ENCODE peak calls at places on chromosome 18, in nine cellular contexts. W is tibial artery, Y is hepatocyte, L is heart left ventricle, S is heart right ventricle, O is PC-3, U is cardiac muscle cell, T is body of pancreas, I is keratinocyte. Q is an unnamed sample. For H3K36me3, the result is how much of the 10 kb centered on the place peaks cover.

GRCh38 chr18:55452123-55452611 is 135.8 kb downstream of the TCF4 start:
- DNase-seq in Y (no peak), L (no peak), O (no peak), W (no peak), T (peak), U (no peak), S (no peak), I (peak), Q (no peak)

GRCh38 chr18:49645836-49646235 is 84.0 kb downstream of the LIPG start:
- DNase-seq in L (peak), U (no peak), W (peak), T (peak), O (no peak), Y (no peak), S (peak), I (no peak), Q (peak)

GRCh38 chr18:38931754-38932050 is 1366.1 kb upstream of the CELF4 start:
- DNase-seq in O (no peak), U (no peak), W (no peak), I (no peak), L (no peak), T (no peak), Y (no peak), S (no peak), Q (no peak)

GRCh38 chr18:35063875-35064274 is 22.7 kb downstream of the MAPRE2 start:
- DNase-seq in S (no peak), I (no peak), U (no peak), Y (no peak), W (no peak), L (no peak), T (peak), O (no peak), Q (no peak)

GRCh38 chr18:37741012-37741586 is 175.5 kb upstream of the CELF4 start:
- DNase-seq in S (no peak), L (no peak), O (no peak), I (no peak), Y (no peak), U (no peak), W (no peak), T (no peak), Q (no peak)

GRCh38 chr18:75247601-75248421 is 37.2 kb downstream of the TSHZ1 start:
- DNase-seq in Y (no peak), O (peak), T (no peak), I (no peak), U (no peak), W (no peak), L (no peak), S (peak), Q (no peak)

GRCh38 chr18:32870611-32871010 is 97.8 kb upstream of the KLHL14 start:
- DNase-seq in T (no peak), L (no peak), O (no peak), S (no peak), Y (no peak), I (no peak), W (no peak), U (peak), Q (no peak)

GRCh38 chr18:33051397-33051796 is 278.6 kb upstream of the KLHL14 start:
- DNase-seq in Y (peak), S (no peak), T (peak), O (peak), U (peak), L (no peak), W (no peak), I (no peak), Q (no peak)

GRCh38 chr18:8972116-8972515 is 130.4 kb upstream of the NDUFV2 start:
- DNase-seq in Y (no peak), L (no peak), W (no peak), S (no peak), U (no peak), I (no peak), O (no peak), T (no peak), Q (no peak)

GRCh38 chr18:78970774-78971333 is 8.8 kb upstream of the SALL3 start:
- DNase-seq in Y (no peak), L (no peak), W (no peak), O (no peak), U (no peak), T (no peak), S (no peak), I (no peak), Q (no peak)

GRCh38 chr18:41371718-41372117 is 583.3 kb upstream of the PIK3C3 start:
- DNase-seq in S (peak), O (no peak), T (no peak), W (no peak), Y (peak), I (no peak), U (no peak), L (no peak), Q (no peak)

GRCh38 chr18:29874519-29875098 is 1167.9 kb downstream of the DSC3 start:
- DNase-seq in T (no peak), S (no peak), U (peak), W (no peak), I (peak), O (peak), L (no peak), Y (peak), Q (no peak)

GRCh38 chr18:47168913-47169312 is 7.3 kb downstream of the IER3IP1 start:
- DNase-seq in W (no peak), Y (no peak), U (no peak), L (no peak), S (no peak), T (no peak), O (no peak), I (no peak), Q (no peak)

GRCh38 chr18:2656237-2657042 is 914 bp downstream of the SMCHD1 start:
- DNase-seq in Y (peak), S (peak), U (peak), O (peak), W (peak), I (no peak), L (peak), T (peak), Q (no peak)

GRCh38 chr18:58624011-58624410 is 4.9 kb downstream of the ALPK2 start:
- DNase-seq in I (no peak), T (no peak), L (peak), U (no peak), Y (peak), S (peak), O (no peak), W (no peak), Q (no peak)

GRCh38 chr18:40868110-40868858 is 1086.8 kb upstream of the PIK3C3 start:
- DNase-seq in T (no peak), I (peak), Y (peak), W (no peak), O (peak), L (no peak), S (no peak), U (no peak), Q (peak)

GRCh38 chr18:48875942-48876511 is 74.7 kb downstream of the SMAD7 start:
- DNase-seq in I (no peak), T (no peak), U (peak), L (no peak), Y (peak), O (no peak), W (peak), S (no peak), Q (no peak)

GRCh38 chr18:76064998-76065397 is 430.0 kb downstream of the ZNF516 start:
- DNase-seq in L (no peak), W (no peak), T (no peak), I (no peak), O (no peak), S (no peak), U (peak), Y (peak), Q (no peak)

GRCh38 chr18:55012041-55012440 is 52.8 kb upstream of the CCDC68 start:
- DNase-seq in O (no peak), L (no peak), U (no peak), S (no peak), T (no peak), I (no peak), Y (peak), W (no peak), Q (peak)

GRCh38 chr18:50721006-50721405 is 98.8 kb downstream of the MRO start:
- DNase-seq in Y (no peak), T (no peak), U (no peak), S (no peak), I (no peak), W (no peak), L (no peak), O (no peak), Q (no peak)

GRCh38 chr18:2083691-2084090 is 487.6 kb downstream of the METTL4 start:
- DNase-seq in O (peak), Y (peak), U (peak), W (no peak), T (no peak), S (no peak), L (no peak), I (no peak), Q (no peak)

GRCh38 chr18:50268022-50268747 is 1.9 kb upstream of the CFAP53 start:
- DNase-seq in I (no peak), S (peak), U (peak), O (no peak), W (peak), Y (peak), L (peak), T (peak), Q (no peak)

GRCh38 chr18:48105317-48105716 is 174.9 kb upstream of the SMAD2 start:
- DNase-seq in W (no peak), I (no peak), S (no peak), O (no peak), L (no peak), U (no peak), Y (no peak), T (no peak), Q (no peak)

GRCh38 chr18:11518788-11519685 is 90.4 kb upstream of the SLC35G4 start:
- DNase-seq in U (peak), L (no peak), S (peak), T (peak), I (peak), O (peak), Y (peak), W (no peak), Q (no peak)

GRCh38 chr18:59921384-59921891 is 21.6 kb downstream of the PMAIP1 start:
- DNase-seq in Y (no peak), O (peak), L (no peak), T (no peak), U (no peak), S (no peak), I (no peak), W (no peak), Q (no peak)

GRCh38 chr18:5543036-5543671 is 643 bp downstream of the EPB41L3 start:
- DNase-seq in L (no peak), W (no peak), I (no peak), Y (peak), O (no peak), S (no peak), U (peak), T (no peak), Q (no peak)

GRCh38 chr18:24342347-24342746 is 55.3 kb downstream of the OSBPL1A start:
- DNase-seq in T (no peak), U (no peak), I (no peak), L (no peak), S (no peak), O (no peak), W (no peak), Y (no peak), Q (no peak)

GRCh38 chr18:3153107-3153704 is 66.6 kb downstream of the MYOM1 start:
- DNase-seq in T (no peak), U (no peak), L (no peak), Y (no peak), O (peak), I (no peak), W (no peak), S (no peak), Q (no peak)

GRCh38 chr18:57833441-57834101 is 30.5 kb upstream of the ATP8B1 start:
- DNase-seq in W (no peak), L (no peak), S (no peak), Y (peak), I (no peak), T (peak), O (peak), U (no peak), Q (no peak)

GRCh38 chr18:58263733-58264469 is 219.9 kb downstream of the NEDD4L start:
- DNase-seq in W (no peak), Y (no peak), S (no peak), T (no peak), L (no peak), U (no peak), I (no peak), O (peak), Q (no peak)

GRCh38 chr18:65322895-65323294 is 427.9 kb upstream of the CDH7 start:
- DNase-seq in U (no peak), Y (no peak), W (no peak), I (no peak), T (no peak), S (no peak), O (no peak), L (no peak), Q (no peak)

DNA sequence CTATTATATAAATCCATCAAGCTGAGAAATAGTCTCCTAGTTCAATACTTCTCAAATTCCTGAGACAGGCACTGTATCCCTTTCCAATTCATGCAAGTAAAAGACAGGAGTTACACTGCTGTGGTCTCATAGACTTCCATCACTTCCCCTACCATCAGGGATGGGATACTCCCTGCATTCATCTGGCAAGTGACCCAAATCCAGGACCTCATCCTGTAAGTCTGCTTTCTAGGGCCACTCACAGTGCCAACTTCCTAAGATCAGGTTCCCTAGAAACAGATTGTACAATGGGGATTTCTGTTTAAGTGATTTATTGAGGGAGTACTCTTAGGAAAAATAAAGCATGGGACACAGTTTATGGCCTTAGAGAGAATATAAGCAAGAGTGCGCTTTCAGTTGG is 424.0 kb upstream of the CDH7 start:
- DNase-seq in O (no peak), W (no peak), U (no peak), S (no peak), T (no peak), Y (no peak), L (no peak), I (no peak), Q (no peak)
- TF ChIP-seq CTCF in O (no peak), W (no peak), U (no peak), S (no peak), T (no peak), Y (no peak), L (no peak), I (no peak), Q (no peak)

DNA sequence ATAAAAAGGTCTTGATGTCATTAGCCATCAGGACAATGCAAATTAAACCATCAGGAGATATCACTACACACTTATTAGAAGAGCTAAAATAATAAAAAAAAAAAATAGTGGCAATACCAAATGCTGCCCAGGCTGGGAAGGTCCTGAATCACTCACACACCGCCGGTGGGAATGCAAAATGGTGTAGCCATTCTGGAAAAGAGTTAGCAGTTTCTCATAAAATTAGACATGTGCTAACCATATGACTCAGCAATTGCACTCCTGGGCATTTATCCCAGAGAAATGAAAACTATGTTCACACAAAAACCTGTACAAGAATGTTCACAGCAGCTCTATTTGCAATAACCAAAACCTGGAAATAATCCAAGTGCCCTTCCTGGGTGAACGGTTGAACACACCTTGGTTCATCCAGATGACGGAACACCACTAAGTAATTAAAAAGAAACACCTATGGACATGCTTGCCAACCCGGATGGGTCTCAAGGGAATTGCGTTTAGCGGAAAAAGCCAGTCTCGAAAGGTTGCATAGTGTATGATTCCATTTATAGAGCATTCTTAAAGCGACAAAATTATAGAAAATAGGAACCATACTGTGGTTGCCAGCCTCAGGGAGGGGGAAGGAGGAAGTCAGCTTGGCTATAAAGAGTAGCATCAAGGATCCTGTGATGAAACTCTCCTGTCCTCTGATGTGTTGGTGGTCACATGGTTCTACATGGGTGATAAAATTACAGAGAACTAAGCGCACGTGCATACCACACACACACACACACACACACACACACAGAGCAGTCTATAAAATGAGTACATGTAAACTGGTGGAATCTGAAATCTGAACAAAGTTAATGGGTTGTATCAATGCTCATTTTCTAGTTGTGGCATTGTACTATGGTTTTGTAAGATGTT is 4.6 kb downstream of the MBP start:
- DNase-seq in T (peak), L (no peak), S (peak), U (no peak), I (peak), W (no peak), Y (peak), O (peak), Q (peak)
- H3K4me3 ChIP-seq in T (no peak), L (no peak), S (no peak), U (no peak), I (peak), W (peak), Y (no peak), O (peak), Q (no peak)

GRCh38 chr18:80232710-80233109 is 14.6 kb downstream of the PARD6G start:
- DNase-seq in W (no peak), I (no peak), S (no peak), T (no peak), U (no peak), L (no peak), Y (no peak), O (no peak), Q (no peak)
- H3K36me3 ChIP-seq in W (under half), I (under half), S (under half), T (under half), U (under half), L (under half), Y (under half), O (under half), Q (under half)

DNA sequence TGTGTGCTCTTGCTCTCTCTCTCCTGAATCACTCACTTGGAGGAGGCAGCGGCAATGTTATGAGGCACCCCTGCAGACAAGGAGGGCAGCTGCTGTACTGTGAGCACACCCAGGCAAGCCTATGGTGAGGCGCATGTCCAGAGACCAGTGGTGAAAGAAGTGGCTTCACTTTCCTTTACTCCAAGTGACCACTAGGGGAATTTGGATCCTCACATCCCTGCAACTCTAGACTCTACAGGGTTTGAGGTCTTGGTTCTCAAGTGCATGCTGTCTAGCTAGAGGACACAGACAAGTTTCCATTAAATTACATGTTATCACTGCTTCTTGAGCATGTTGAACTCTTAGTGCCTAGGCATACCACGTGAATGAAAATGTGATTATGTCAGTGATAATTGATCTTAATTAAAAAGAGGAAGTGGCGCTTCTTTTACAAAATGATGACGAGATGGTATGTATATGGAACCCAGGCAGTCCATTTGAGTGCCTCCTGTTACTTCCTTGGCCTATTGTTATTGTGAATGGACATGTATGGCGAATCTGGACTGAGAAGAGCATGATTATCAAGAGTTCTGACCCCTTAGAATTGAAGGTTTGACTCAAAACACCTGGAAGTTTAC is 181.0 kb upstream of the CDH2 start:
- DNase-seq in W (no peak), O (peak), T (no peak), S (no peak), U (peak), L (no peak), Y (no peak), I (no peak), Q (no peak)
- TF ChIP-seq CTCF in W (no peak), O (peak), T (no peak), S (peak), U (peak), L (no peak), Y (no peak), I (peak), Q (peak)

GRCh38 chr18:62189208-62189607 is 2.2 kb downstream of the RELCH start:
- DNase-seq in S (no peak), I (no peak), O (no peak), L (no peak), Y (no peak), U (no peak), W (no peak), T (no peak), Q (no peak)
- H3K4me3 ChIP-seq in S (peak), I (peak), O (peak), L (no peak), Y (peak), U (peak), W (peak), T (no peak), Q (peak)